ENCODE peak calls at places on chromosomes 13 and 19, in eight cellular contexts. Z is psoas muscle, E is GM23248, B is AG04449, O is cardiac muscle cell, K is astrocyte of the cerebellum, N is brain microvascular endothelial cell, J is MG63. W is an unnamed sample.

GRCh38 chr19:47610546-47610894 is 1.6 kb downstream of the BICRA start:
- DNase-seq in Z (no peak), J (no peak), O (no peak), E (peak), K (no peak), N (no peak), B (no peak), W (no peak)

GRCh38 chr19:43470288-43470687 is 4.9 kb upstream of the LYPD3 start:
- DNase-seq in J (peak), Z (no peak), B (no peak), E (peak), K (no peak), N (peak), O (peak), W (no peak)

GRCh38 chr13:79393564-79394249 is 12.3 kb downstream of the RBM26 start:
- DNase-seq in E (no peak), N (peak), K (no peak), J (no peak), O (no peak), B (no peak), Z (no peak), W (no peak)

GRCh38 chr13:95100525-95101121 is 200.6 kb downstream of the ABCC4 start:
- DNase-seq in B (peak), E (peak), O (no peak), J (no peak), Z (no peak), K (no peak), N (peak), W (peak)

GRCh38 chr19:41774515-41774980 is 19.2 kb downstream of the CEACAM6 start:
- DNase-seq in E (no peak), O (no peak), B (no peak), Z (no peak), N (no peak), K (no peak), J (no peak), W (peak)

GRCh38 chr13:73038064-73038463 is 20.7 kb upstream of the KLF5 start:
- DNase-seq in K (no peak), E (no peak), J (no peak), Z (no peak), O (no peak), B (no peak), N (no peak), W (no peak)

GRCh38 chr19:13652810-13653590 is 111.3 kb upstream of the MRI1 start:
- DNase-seq in K (no peak), N (no peak), O (no peak), J (no peak), Z (no peak), E (no peak), B (no peak), W (no peak)

GRCh38 chr19:19372656-19373416 is 32.6 kb upstream of the GATAD2A start:
- DNase-seq in K (no peak), B (no peak), Z (peak), O (peak), E (peak), N (peak), J (peak), W (no peak)

GRCh38 chr13:99174533-99175100 is 26.0 kb upstream of the UBAC2 start:
- DNase-seq in Z (no peak), K (no peak), O (no peak), J (no peak), N (no peak), B (no peak), E (peak), W (no peak)

GRCh38 chr19:32522967-32523366 is 58.0 kb upstream of the PDCD5 start:
- DNase-seq in K (no peak), Z (no peak), B (no peak), E (no peak), O (no peak), J (no peak), N (no peak), W (no peak)
- H3K4me3 ChIP-seq in K (no peak), Z (no peak), B (no peak), E (no peak), O (no peak), J (no peak), N (no peak), W (no peak)

DNA sequence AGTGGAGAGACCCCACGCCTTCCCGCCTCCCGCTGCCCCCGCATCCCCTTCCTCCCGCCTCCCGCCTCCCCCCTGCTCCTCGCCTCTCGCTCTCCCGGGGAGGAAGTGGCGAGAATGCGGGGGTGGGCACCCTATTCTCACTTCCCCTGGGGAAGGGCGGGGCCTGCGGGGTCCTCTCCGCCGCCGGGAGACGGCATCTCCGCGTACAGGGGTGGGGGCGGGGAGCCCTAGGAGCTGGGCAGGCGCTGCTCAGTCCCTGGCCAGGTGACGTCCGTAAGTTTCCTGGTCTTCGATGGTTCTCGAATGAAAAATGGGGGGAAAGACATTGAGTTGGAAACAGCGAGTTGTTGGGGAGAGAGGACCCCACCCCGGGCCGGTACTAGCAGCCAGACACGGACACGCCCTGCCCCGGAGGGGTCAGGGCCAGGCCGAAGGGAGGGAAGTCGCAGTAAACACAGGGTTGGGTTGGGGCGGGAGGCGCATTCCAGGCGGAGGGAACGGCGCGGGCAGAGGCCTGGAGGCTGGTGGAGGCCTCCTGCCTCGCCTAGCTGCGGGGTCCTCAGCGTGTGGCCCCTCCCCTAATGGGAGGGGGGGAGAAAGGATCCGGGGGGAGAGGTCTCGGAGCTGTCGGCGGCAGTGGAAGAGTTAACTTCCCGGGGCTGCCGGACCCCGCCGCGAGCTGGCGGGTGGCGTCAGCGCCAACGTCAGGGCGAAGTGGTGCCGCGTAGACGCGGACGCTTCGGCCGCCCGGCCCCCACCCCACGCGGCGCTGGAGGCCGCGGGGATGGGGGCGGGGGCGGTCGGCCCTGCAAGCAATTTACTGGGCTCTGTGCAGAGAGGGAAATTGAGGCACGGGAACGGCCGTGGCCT is 10.4 kb upstream of the JUND start:
- DNase-seq in Z (peak), O (peak), E (peak), J (peak), N (peak), K (no peak), B (no peak), W (no peak)
- H3K4me3 ChIP-seq in Z (peak), O (peak), E (peak), J (peak), N (peak), K (peak), B (peak), W (peak)

GRCh38 chr13:100597253-100597652 is 8.7 kb upstream of the GGACT start:
- DNase-seq in K (no peak), J (peak), O (no peak), N (peak), B (no peak), Z (no peak), E (peak), W (no peak)
- H3K4me3 ChIP-seq in K (no peak), J (no peak), O (no peak), N (no peak), B (no peak), Z (no peak), E (no peak), W (no peak)

GRCh38 chr19:5080809-5081208 is 111.9 kb downstream of the KDM4B start:
- DNase-seq in Z (no peak), J (no peak), K (no peak), B (no peak), O (no peak), E (no peak), N (no peak), W (no peak)

GRCh38 chr19:5078179-5078578 is 109.3 kb downstream of the KDM4B start:
- DNase-seq in B (no peak), N (no peak), Z (no peak), J (no peak), O (no peak), K (no peak), E (no peak), W (no peak)

GRCh38 chr19:5080030-5080644 is 111.2 kb downstream of the KDM4B start:
- DNase-seq in O (no peak), J (no peak), B (no peak), E (no peak), Z (peak), N (no peak), K (no peak), W (no peak)

GRCh38 chr19:5078666-5079409 is 109.9 kb downstream of the KDM4B start:
- DNase-seq in E (no peak), J (no peak), B (no peak), O (no peak), K (no peak), N (no peak), Z (no peak), W (no peak)

DNA sequence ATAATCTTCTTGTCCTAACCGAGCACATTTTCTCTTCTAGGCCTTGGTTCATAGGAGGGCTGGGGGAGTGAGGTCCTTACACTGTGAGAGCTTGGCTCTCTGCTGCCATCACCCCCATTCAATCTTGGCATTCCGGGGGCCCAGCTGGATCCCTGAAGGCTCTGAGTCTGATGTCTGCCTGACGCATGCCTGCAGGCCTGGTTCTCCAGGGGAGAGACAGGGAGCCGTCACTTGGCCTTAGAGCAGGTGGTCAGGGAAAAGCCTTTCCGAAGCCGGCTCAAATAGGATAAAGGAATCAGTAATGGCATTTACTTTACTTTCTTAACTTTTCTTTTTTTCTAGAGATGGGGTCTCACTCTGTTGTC is 110.5 kb downstream of the KDM4B start:
- DNase-seq in J (no peak), N (no peak), Z (no peak), B (no peak), O (no peak), K (no peak), E (no peak), W (no peak)
- H3K4me3 ChIP-seq in J (no peak), N (no peak), Z (no peak), B (no peak), O (no peak), K (no peak), E (no peak), W (no peak)

GRCh38 chr19:28313633-28314032 is 899.3 kb downstream of the UQCRFS1 start:
- DNase-seq in B (no peak), J (peak), Z (no peak), O (peak), N (peak), K (peak), E (peak), W (peak)
- H3K4me3 ChIP-seq in B (no peak), J (no peak), Z (no peak), O (no peak), N (no peak), K (no peak), E (peak), W (no peak)

DNA sequence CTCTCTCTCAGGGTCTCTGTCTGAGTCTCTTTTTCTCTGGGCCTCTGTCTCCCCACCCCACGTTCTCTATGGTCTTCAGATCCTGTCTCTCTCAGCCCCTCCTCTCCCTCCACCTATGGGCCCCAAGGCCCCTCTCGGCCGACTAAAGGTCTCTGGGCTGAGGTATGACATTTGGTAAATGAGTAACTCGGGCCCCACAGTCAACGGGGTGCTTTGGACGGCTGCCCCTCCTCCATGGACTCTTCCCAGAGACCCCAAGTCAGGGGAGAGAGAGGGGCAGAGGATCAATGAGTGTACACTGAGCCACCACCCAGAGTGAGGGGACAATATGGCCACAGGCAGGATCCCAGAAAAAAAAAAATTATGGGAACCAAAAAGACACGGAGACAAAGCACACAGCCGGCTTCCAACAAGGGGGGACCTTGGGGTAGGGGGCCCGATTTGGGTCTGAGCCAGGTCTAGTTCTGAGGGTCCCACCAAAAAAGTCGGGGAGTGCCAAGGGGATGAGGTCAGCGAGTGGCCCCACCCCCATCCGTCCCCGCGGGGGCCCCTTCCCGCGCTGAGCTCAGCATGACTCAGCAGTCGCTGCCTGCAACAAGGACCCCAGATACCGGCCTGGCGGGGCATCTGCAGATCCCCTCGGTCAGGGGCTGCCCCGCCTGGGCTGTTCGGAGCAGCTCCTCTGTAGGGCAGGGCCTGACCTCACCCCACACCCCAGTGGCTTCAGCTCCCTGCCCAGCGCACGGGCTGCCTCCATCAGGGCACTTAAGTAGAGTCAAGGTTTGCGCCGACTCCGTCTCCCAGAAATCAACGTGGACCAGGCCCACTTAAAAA is 1.5 kb upstream of the FTL start:
- DNase-seq in Z (peak), J (peak), O (peak), N (no peak), E (peak), K (no peak), B (no peak), W (no peak)
- H3K4me3 ChIP-seq in Z (peak), J (no peak), O (peak), N (peak), E (peak), K (no peak), B (peak), W (no peak)

DNA sequence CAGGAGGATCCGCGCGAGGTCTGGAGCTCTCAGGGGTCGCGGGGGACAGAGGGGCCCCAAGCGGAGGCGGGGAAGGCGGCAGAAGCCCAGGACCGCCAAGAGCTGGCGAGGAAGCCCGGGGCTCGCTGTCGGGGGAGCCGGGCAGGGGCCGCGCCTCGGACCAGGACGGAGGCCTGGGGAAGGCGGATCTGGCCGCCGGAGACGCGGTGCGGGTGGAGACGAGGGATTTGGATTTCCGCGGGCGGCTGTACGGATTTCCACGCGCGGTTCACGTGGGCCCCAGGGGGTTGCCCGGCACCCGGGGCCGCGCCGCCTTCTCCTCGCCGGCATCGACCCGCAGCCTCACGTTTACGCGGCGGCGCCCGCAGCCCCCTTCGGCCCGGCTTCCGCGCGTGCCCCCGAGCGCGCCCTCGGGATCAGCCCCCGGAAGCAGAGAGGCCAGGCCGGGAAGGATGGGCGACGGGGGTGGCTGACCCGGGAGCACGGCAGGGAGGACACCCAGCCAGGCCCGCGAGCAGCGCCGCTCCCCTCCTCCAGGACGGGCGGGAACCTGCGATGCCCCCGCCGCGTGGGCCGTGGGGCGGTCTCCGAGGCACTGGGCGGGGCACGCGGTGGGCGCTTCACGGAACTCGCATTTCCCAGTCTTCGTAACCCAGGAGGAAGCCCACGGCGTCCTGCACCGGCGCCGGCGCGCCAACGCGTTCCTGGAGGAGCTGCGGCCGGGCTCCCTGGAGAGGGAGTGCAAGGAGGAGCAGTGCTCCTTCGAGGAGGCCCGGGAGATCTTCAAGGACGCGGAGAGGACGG is 4.7 kb downstream of the F7 start:
- DNase-seq in Z (peak), N (no peak), O (peak), E (peak), K (no peak), J (no peak), B (no peak), W (no peak)
- H3K4me3 ChIP-seq in Z (peak), N (peak), O (no peak), E (peak), K (peak), J (no peak), B (peak), W (peak)

GRCh38 chr19:52748336-52748950 is 13.6 kb upstream of the ZNF611 start:
- DNase-seq in O (peak), E (peak), B (no peak), Z (no peak), N (no peak), J (no peak), K (no peak), W (no peak)
- H3K4me3 ChIP-seq in O (no peak), E (no peak), B (no peak), Z (no peak), N (no peak), J (no peak), K (no peak), W (no peak)

GRCh38 chr19:11578342-11579142 is 1.1 kb upstream of the ACP5 start:
- DNase-seq in J (no peak), E (no peak), N (no peak), O (peak), K (no peak), B (no peak), Z (no peak), W (no peak)

GRCh38 chr19:11577451-11578341 is at the start of gene ACP5:
- DNase-seq in B (no peak), E (no peak), N (no peak), O (no peak), K (no peak), Z (no peak), J (no peak), W (no peak)

GRCh38 chr19:11581740-11582139 is 4.3 kb upstream of the ACP5 start:
- DNase-seq in E (peak), B (no peak), Z (no peak), J (peak), K (no peak), N (peak), O (peak), W (no peak)

GRCh38 chr19:11576186-11576585 is 1.3 kb downstream of the ACP5 start:
- DNase-seq in K (no peak), B (no peak), E (no peak), N (no peak), Z (no peak), J (no peak), O (no peak), W (no peak)

DNA sequence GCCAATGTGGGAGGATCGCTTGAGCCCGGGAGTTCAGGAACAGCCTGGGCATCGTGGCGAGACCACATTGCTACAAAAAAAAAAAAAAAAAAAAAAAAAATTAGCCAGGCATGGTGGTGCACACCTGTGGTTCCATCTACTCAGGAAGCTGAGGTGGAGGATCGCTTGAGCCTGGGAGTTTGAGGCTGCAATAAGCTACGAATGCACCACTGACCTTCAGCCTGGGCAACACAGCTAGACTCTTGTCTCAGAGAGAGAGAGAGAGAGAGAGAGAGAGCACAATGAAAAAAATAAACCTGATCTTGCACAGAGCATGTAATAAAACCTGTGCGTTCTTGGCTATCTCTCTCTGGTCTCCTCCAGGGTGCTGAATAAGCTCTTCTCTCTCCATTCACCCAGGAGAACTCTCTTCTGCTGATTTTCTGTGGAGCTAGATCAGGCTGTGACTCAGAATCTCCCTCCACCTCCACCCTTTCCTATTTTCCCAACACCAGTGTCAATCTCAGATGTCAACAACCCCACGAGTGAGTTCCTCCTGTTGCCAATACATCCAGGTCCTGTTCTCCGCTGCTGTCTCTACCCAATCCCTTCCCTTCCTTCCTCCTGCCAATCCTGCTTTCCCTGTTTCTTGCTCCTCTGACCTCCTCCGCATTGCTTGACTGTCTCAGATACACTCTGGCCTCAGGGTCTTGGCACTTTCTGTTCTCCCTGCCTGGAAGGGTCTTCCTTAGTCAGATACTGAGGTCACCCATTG is 3.4 kb upstream of the ACP5 start:
- DNase-seq in K (no peak), J (no peak), N (peak), Z (no peak), B (no peak), O (peak), E (peak), W (no peak)
- H3K4me3 ChIP-seq in K (no peak), J (no peak), N (no peak), Z (no peak), B (no peak), O (no peak), E (no peak), W (no peak)